ENCODE peak calls at places on chromosomes 6 and 20, in four cellular contexts. C is MM.1S, X is hepatocyte, S is astrocyte. J is an unnamed sample.

GRCh38 chr6:132814716-132815570 is 574 bp downstream of the RPS12 start:
- DNase-seq in C (no peak), X (no peak), S (no peak), J (peak; percentile 35)

GRCh38 chr6:157774153-157775135 is 48.6 kb upstream of the SNX9 start:
- DNase-seq in C (no peak), X (peak; percentile 82), S (no peak), J (peak; percentile 39)

GRCh38 chr20:48448601-48449384 is 379.0 kb downstream of the PREX1 start:
- DNase-seq in C (no peak), X (no peak), S (peak; percentile 8), J (no peak)

GRCh38 chr20:59955131-59955796 is 3.0 kb upstream of the CDH26 start:
- DNase-seq in C (peak; percentile 74), X (peak; percentile 45), S (no peak), J (peak; percentile 63)

GRCh38 chr6:43921039-43921438 is 151.0 kb downstream of the VEGFA start:
- DNase-seq in C (no peak), X (no peak), S (no peak), J (no peak)

GRCh38 chr6:25450469-25451198 is 171.5 kb downstream of the CARMIL1 start:
- DNase-seq in C (no peak), X (no peak), S (no peak), J (no peak)

GRCh38 chr6:154937306-154938244 is 57.5 kb upstream of the TIAM2 start:
- DNase-seq in C (no peak), X (no peak), S (peak; percentile 56), J (no peak)

GRCh38 chr6:163169521-163169920 is 245.0 kb upstream of the QKI start:
- DNase-seq in C (no peak), X (no peak), S (no peak), J (no peak)

GRCh38 chr20:21143194-21143890 is 17.5 kb downstream of the KIZ start:
- DNase-seq in C (no peak), X (no peak), S (no peak), J (no peak)

GRCh38 chr6:97947841-97948240 is 664.8 kb upstream of the MMS22L start:
- DNase-seq in C (no peak), X (peak; percentile 74), S (peak; percentile 95), J (peak; percentile 75)

GRCh38 chr6:3796396-3796795 is 44.9 kb upstream of the PXDC1 start:
- DNase-seq in C (no peak), X (no peak), S (no peak), J (no peak)

DNA sequence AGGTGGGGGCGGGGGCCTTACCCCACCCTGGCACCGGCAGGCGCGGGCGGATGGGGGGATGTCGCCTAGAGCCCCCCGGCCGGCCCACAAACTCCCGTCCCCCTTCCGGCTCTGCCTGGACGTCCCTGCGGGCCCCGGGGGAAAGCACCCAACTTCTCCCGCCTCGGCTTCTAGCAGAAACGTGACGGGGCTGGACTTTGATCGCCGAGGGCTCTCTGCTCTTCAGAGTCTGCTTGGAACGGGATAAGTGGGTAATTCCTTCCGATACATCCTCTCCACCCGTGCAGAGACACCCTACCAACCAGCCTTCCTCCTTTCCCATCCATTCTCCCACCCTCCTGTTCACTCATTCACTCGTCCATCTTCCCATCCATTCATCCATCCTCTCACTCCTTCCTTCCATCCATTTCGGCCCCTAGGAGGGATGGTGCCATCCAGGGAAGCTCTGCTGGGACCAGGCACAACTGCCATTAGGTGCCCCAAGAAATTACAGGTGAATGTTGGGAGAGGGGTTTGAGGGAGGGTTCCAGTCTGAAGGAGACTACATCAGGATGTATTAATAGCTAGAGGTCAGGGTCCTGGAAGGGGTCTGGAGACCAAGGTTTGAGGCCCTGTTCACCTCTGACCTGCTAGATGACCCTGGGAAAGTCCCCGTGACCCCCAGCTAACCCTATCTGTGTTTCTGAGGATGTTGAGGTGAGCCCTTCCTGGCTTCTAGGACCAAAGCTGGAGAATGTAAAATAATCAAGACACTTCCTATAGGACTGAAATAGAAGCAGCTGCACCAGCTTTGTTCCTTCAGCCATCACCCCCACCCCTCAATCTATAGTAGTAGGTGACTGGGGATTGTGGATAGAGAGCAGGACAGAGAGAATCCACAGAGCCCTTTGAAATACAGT is 518 bp downstream of the TTLL9 start:
- DNase-seq in C (no peak), X (peak; percentile 85), S (no peak), J (no peak)
- TF ChIP-seq EZH2 in C (no peak), X (no peak), S (peak; percentile 64), J (no peak)

DNA sequence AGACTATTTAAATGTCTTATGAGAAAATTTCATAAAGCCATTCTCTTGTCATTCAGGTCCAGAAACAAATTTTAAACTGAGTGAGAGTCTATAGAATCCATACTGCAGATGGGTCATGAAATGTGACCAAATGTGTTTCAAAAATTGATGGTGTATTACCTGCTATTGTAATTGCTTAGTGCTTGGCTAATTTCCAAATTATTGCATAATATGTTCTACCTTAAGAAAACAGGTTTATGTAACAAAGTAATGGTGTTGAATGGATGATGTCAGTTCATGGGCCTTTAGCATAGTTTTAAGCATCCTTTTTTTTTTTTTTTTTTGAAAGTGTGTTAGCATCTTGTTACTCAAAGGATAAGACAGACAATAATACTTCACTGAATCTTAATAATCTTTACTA is 5.0 kb downstream of the MARCKS start:
- DNase-seq in C (no peak), X (no peak), S (peak; percentile 22), J (no peak)
- H3K4me1 ChIP-seq in C (no peaks in the 10 kb centered on the region), X (peaks cover 7% of the 10 kb centered on the region), S (peaks cover 11% of the 10 kb centered on the region), J (peaks cover 11% of the 10 kb centered on the region)

GRCh38 chr6:21281366-21281765 is 312.2 kb upstream of the SOX4 start:
- DNase-seq in C (no peak), X (peak; percentile 34), S (peak; percentile 6), J (no peak)
- TF ChIP-seq EZH2 in C (no peak), X (no peak), S (no peak), J (no peak)

GRCh38 chr6:2188397-2188796 is 57.0 kb downstream of the GMDS start:
- DNase-seq in C (no peak), X (no peak), S (no peak), J (no peak)
- H3K4me1 ChIP-seq in C (no peaks in the 10 kb centered on the region), X (no peaks in the 10 kb centered on the region), S (no peaks in the 10 kb centered on the region), J (no peaks in the 10 kb centered on the region)

GRCh38 chr20:62433655-62434054 is 6.3 kb upstream of the RBBP8NL start:
- DNase-seq in C (no peak), X (no peak), S (no peak), J (no peak)

GRCh38 chr20:62437430-62437829 is 10.1 kb upstream of the RBBP8NL start:
- DNase-seq in C (no peak), X (no peak), S (no peak), J (no peak)

GRCh38 chr20:62430871-62431447 is 3.6 kb upstream of the RBBP8NL start:
- DNase-seq in C (no peak), X (peak; percentile 81), S (no peak), J (no peak)

GRCh38 chr20:62436692-62437091 is 9.4 kb upstream of the RBBP8NL start:
- DNase-seq in C (no peak), X (no peak), S (no peak), J (no peak)

GRCh38 chr20:62434098-62434497 is 6.8 kb upstream of the RBBP8NL start:
- DNase-seq in C (no peak), X (no peak), S (no peak), J (no peak)
- TF ChIP-seq EZH2 in C (no peak), X (no peak), S (no peak), J (no peak)